ENCODE peak calls at places on chromosomes 3 and 15, in seven cellular contexts. E, D, S, L, Q, H and Y are unnamed samples.

GRCh38 chr3:94544131-94544530 is 481.3 kb downstream of the NSUN3 start:
- DNase-seq in S (no peak), E (no peak), L (no peak), H (no peak), Q (peak; percentile 72), D (no peak), Y (no peak)

GRCh38 chr3:101643861-101644613 is 32.9 kb downstream of the ZBTB11 start:
- DNase-seq in Q (no peak), H (no peak), L (no peak), E (no peak), S (no peak), D (peak; percentile 21), Y (no peak)

GRCh38 chr3:120171134-120171863 is 77.1 kb upstream of the GSK3B start:
- DNase-seq in S (no peak), L (no peak), Q (no peak), D (no peak), H (no peak), E (no peak), Y (no peak)

GRCh38 chr15:47514251-47514652 is 203.1 kb upstream of the SEMA6D start:
- DNase-seq in E (no peak), H (no peak), Q (no peak), S (no peak), L (no peak), D (no peak), Y (no peak)

GRCh38 chr3:61847784-61848462 is 286.6 kb downstream of the PTPRG start:
- DNase-seq in D (no peak), L (peak; percentile 71), Q (peak; percentile 84), E (peak; percentile 84), H (peak; percentile 78), S (peak; percentile 74), Y (no peak)

GRCh38 chr3:39808467-39809180 is 785 bp upstream of the MYRIP start:
- DNase-seq in H (peak; percentile 58), S (peak; percentile 85), D (no peak), L (no peak), Q (peak; percentile 74), E (no peak), Y (peak; percentile 24)

GRCh38 chr3:22492342-22492741 is 710.8 kb upstream of the UBE2E2 start:
- DNase-seq in Q (no peak), E (no peak), S (no peak), L (no peak), H (no peak), D (no peak), Y (no peak)

GRCh38 chr3:31077826-31078225 is 183.4 kb upstream of the GADL1 start:
- DNase-seq in L (no peak), H (no peak), D (no peak), Q (no peak), S (no peak), E (no peak), Y (no peak)

GRCh38 chr3:138781012-138781470 is 53.7 kb downstream of the PIK3CB start:
- DNase-seq in E (no peak), L (no peak), D (peak; percentile 30), H (no peak), S (no peak), Q (no peak), Y (no peak)
- H3K4me3 ChIP-seq in E (no peak overlapping the region), L (no peak overlapping the region), D (no peak overlapping the region), H (no peak overlapping the region), S (no peak overlapping the region), Q (no peak overlapping the region), Y (no peak overlapping the region)

GRCh38 chr3:48695113-48695753 is 9.5 kb upstream of the NCKIPSD start:
- DNase-seq in L (peak; percentile 71), Q (peak; percentile 89), H (no peak), S (peak; percentile 91), E (peak; percentile 87), D (no peak), Y (no peak)

GRCh38 chr3:48696156-48696555 is 10.4 kb upstream of the NCKIPSD start:
- DNase-seq in H (no peak), D (no peak), Q (no peak), L (no peak), S (no peak), E (no peak), Y (no peak)

GRCh38 chr3:48694610-48695051 is 8.9 kb upstream of the NCKIPSD start:
- DNase-seq in Q (peak; percentile 67), D (no peak), L (peak; percentile 82), E (peak; percentile 88), S (no peak), H (no peak), Y (no peak)

GRCh38 chr3:48692551-48692950 is 6.8 kb upstream of the NCKIPSD start:
- DNase-seq in D (no peak), S (no peak), L (no peak), E (no peak), H (no peak), Q (no peak), Y (no peak)

GRCh38 chr3:48693826-48694225 is 8.1 kb upstream of the NCKIPSD start:
- DNase-seq in S (no peak), D (no peak), E (no peak), L (no peak), Q (no peak), H (no peak), Y (no peak)
- H3K4me3 ChIP-seq in S (no peak overlapping the region), D (no peak overlapping the region), E (peak overlapping the region; percentile 79), L (peak overlapping the region; percentile 67), Q (no peak overlapping the region), H (no peak overlapping the region), Y (no peak overlapping the region)

GRCh38 chr3:113948015-113948917 is 453 bp downstream of the ZDHHC23 start:
- DNase-seq in L (no peak), E (peak; percentile 73), S (peak; percentile 89), D (peak; percentile 60), Q (peak; percentile 76), H (peak; percentile 89), Y (peak; percentile 17)

GRCh38 chr3:113947372-113948014 is at the start of gene ZDHHC23:
- DNase-seq in Q (peak; percentile 69), H (peak; percentile 95), D (peak; percentile 71), S (peak; percentile 86), E (peak; percentile 80), L (peak; percentile 66), Y (peak; percentile 37)

DNA sequence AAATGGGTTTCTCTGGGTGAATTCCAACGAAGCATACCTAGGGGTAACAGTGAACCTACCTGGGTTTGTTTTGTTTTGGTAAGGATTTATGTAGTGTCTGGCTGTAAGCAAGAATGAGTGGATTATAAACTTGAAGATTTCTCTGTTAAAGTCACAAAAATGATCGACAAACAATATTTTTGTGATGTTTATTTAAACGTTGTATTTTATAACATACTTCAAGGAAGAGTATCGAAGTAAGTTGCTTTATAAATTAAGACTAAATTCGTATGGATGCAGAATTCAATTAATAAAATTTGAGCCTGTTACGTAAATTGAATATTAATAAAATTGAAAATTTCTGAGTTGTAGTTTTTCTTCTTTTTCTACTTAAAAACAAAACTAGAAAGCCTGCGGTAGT is 982 bp upstream of the ZDHHC23 start:
- DNase-seq in D (no peak), H (no peak), S (no peak), Q (no peak), E (no peak), L (no peak), Y (no peak)
- H3K4me3 ChIP-seq in D (peak overlapping the region; percentile 51), H (peak overlapping the region; percentile 62), S (peak overlapping the region; percentile 83), Q (no peak overlapping the region), E (peak overlapping the region; percentile 87), L (peak overlapping the region; percentile 89), Y (no peak overlapping the region)

GRCh38 chr3:141095546-141095937 is 44.4 kb downstream of the SPSB4 start:
- DNase-seq in E (no peak), L (no peak), D (no peak), H (no peak), S (peak; percentile 21), Q (no peak), Y (no peak)

GRCh38 chr3:141093971-141094401 is 42.8 kb downstream of the SPSB4 start:
- DNase-seq in E (no peak), D (no peak), H (no peak), Q (no peak), L (peak; percentile 81), S (no peak), Y (peak; percentile 87)

GRCh38 chr3:141093397-141093796 is 42.2 kb downstream of the SPSB4 start:
- DNase-seq in D (no peak), H (no peak), S (no peak), Q (no peak), E (no peak), L (no peak), Y (peak; percentile 50)

GRCh38 chr3:141096164-141096563 is 45.0 kb downstream of the SPSB4 start:
- DNase-seq in D (no peak), Q (no peak), S (peak; percentile 17), H (no peak), L (no peak), E (no peak), Y (no peak)

DNA sequence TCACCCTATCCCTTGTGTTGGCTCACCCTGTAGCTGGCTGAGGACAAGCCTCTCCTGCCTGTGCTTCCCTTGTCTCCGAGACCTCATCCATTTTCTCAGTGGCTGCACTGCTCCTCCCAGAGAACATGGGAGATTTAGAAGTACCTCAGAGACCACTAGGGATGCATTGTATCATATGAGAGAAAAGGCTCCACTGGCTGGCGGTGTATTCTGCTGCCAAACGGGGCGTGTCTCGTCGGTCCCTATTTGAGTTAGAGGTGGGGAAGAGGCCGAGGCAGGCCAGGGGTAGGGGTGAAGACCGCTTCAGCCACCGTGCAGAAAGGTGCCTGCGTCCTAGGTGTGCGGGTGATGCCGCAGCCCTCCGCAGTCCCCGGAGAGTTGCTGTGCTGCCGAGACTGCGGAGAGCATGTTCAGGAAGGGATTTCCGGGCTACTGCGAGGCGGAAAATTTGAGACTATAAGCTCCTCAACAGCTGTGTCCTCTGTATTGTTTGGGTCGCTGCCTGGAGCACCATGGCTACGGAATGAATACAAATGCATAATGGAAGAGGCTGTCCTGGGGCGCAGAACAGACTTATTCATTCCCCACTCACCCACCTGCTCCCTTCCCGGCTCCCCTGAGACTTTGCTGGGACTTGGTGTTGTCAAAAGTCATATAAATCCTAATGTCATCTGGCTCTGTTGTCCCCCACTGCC is 43.9 kb downstream of the SPSB4 start:
- DNase-seq in S (peak; percentile 38), L (peak; percentile 82), E (peak; percentile 82), Q (no peak), D (no peak), H (no peak), Y (no peak)
- H3K4me3 ChIP-seq in S (no peak overlapping the region), L (peak overlapping the region; percentile 55), E (peak overlapping the region; percentile 65), Q (no peak overlapping the region), D (no peak overlapping the region), H (no peak overlapping the region), Y (no peak overlapping the region)

GRCh38 chr3:72969766-72970165 is 26.8 kb upstream of the PPP4R2 start:
- DNase-seq in Q (no peak), E (no peak), H (no peak), D (no peak), L (no peak), S (no peak), Y (no peak)

GRCh38 chr3:72968280-72968679 is 28.3 kb upstream of the PPP4R2 start:
- DNase-seq in H (no peak), S (no peak), Q (no peak), E (no peak), D (no peak), L (no peak), Y (no peak)

GRCh38 chr3:72973031-72973723 is 23.4 kb upstream of the PPP4R2 start:
- DNase-seq in S (peak; percentile 82), H (no peak), D (peak; percentile 48), Q (peak; percentile 88), L (no peak), E (no peak), Y (no peak)

GRCh38 chr3:72972706-72973030 is 23.9 kb upstream of the PPP4R2 start:
- DNase-seq in Q (no peak), S (no peak), H (no peak), L (no peak), D (no peak), E (no peak), Y (no peak)

GRCh38 chr3:72970942-72971341 is 25.7 kb upstream of the PPP4R2 start:
- DNase-seq in E (no peak), L (no peak), Q (no peak), D (peak; percentile 56), H (no peak), S (no peak), Y (no peak)
- H3K4me3 ChIP-seq in E (no peak overlapping the region), L (no peak overlapping the region), Q (no peak overlapping the region), D (no peak overlapping the region), H (no peak overlapping the region), S (no peak overlapping the region), Y (no peak overlapping the region)